ENCODE peak calls at places on chromosomes 3 and 15, in four cellular contexts. F is uterus; H is stimulated activated CD4-positive, alpha-beta T cell treated with anti-CD3 and anti-CD28 coated beads, Interleukin-4, amount 100 ng/mL, for 4 hours; V is activated CD4-positive, alpha-beta T cell treated with anti-CD3 and anti-CD28 coated beads, Interleukin-2, amount 50 U/mL, for 48 hours. B is an unnamed sample.

GRCh38 chr15:59691194-59691805 is 2.2 kb upstream of the BNIP2 start:
- DNase-seq in H (peak; percentile 15), F (no peak), V (peak; percentile 29), B (no peak)

GRCh38 chr3:13145826-13146642 is 72.8 kb upstream of the IQSEC1 start:
- DNase-seq in F (no peak), V (no peak), H (no peak), B (no peak)

GRCh38 chr15:79562538-79563298 is 130.6 kb downstream of the MINAR1 start:
- DNase-seq in H (no peak), V (no peak), F (no peak), B (no peak)

GRCh38 chr15:39582286-39582976 is 1.6 kb downstream of the THBS1 start:
- DNase-seq in H (no peak), F (peak; percentile 57), V (no peak), B (peak; percentile 62)

GRCh38 chr3:114121996-114122709 is 56.7 kb downstream of the DRD3 start:
- DNase-seq in H (no peak), V (no peak), F (peak; percentile 18), B (peak; percentile 38)

GRCh38 chr3:190345027-190345821 is 23.0 kb upstream of the CLDN1 start:
- DNase-seq in V (no peak), H (no peak), F (no peak), B (peak; percentile 36)

GRCh38 chr3:33645060-33645841 is 72.8 kb downstream of the CLASP2 start:
- DNase-seq in H (peak; percentile 4), V (peak; percentile 3), F (no peak), B (no peak)

GRCh38 chr15:64841258-64842098 is at the start of gene PLEKHO2:
- DNase-seq in V (peak; percentile 92), F (peak; percentile 96), H (peak; percentile 81), B (peak; percentile 98)

GRCh38 chr3:67064105-67064504 is 66.0 kb downstream of the KBTBD8 start:
- DNase-seq in V (no peak), F (no peak), H (no peak), B (no peak)

GRCh38 chr15:99307735-99308134 is 56.5 kb downstream of the LRRC28 start:
- DNase-seq in H (no peak), V (no peak), F (no peak), B (no peak)

GRCh38 chr3:15676259-15676658 is 74.7 kb downstream of the BTD start:
- DNase-seq in F (no peak), V (no peak), H (no peak), B (no peak)

GRCh38 chr15:89550427-89550826 is 24.8 kb upstream of the TICRR start:
- DNase-seq in H (no peak), F (no peak), V (no peak), B (no peak)

GRCh38 chr15:57306305-57306943 is 69.9 kb upstream of the CGNL1 start:
- DNase-seq in F (peak; percentile 83), V (peak; percentile 88), H (peak; percentile 66), B (peak; percentile 88)

GRCh38 chr3:58999134-58999778 is 50.6 kb downstream of the CFAP20DC start:
- DNase-seq in H (no peak), V (no peak), F (no peak), B (no peak)

GRCh38 chr15:85324202-85324601 is 56.2 kb upstream of the AKAP13 start:
- DNase-seq in F (no peak), V (no peak), H (no peak), B (no peak)

GRCh38 chr15:76334438-76335004 is 2.1 kb upstream of the ISL2 start:
- DNase-seq in V (no peak), F (no peak), H (no peak), B (no peak)

GRCh38 chr3:494190-494589 is 297.6 kb downstream of the CHL1 start:
- DNase-seq in H (no peak), V (no peak), F (no peak), B (no peak)

GRCh38 chr15:41794081-41794480 is 19.8 kb downstream of the MAPKBP1 start:
- DNase-seq in V (no peak), H (no peak), F (no peak), B (no peak)

GRCh38 chr3:85003479-85003878 is 44.7 kb downstream of the CADM2 start:
- DNase-seq in H (no peak), F (no peak), V (no peak), B (no peak)

GRCh38 chr3:127408022-127408683 is 120.3 kb upstream of the PRR20G start:
- DNase-seq in F (no peak), V (no peak), H (no peak), B (no peak)

GRCh38 chr3:150925751-150926201 is 20.5 kb upstream of the MINDY4B start:
- DNase-seq in F (peak; percentile 25), H (peak; percentile 29), V (peak; percentile 62), B (peak; percentile 25)

GRCh38 chr3:98901032-98901464 is 447 bp downstream of the DCBLD2 start:
- DNase-seq in H (no peak), F (peak; percentile 53), V (peak; percentile 4), B (peak; percentile 50)

GRCh38 chr3:190721330-190721729 is 141.2 kb downstream of the GMNC start:
- DNase-seq in V (no peak), H (no peak), F (no peak), B (no peak)

GRCh38 chr3:42270561-42270960 is 4.6 kb upstream of the CCK start:
- DNase-seq in F (no peak), V (no peak), H (no peak), B (no peak)

GRCh38 chr3:72092778-72093177 is 307.8 kb upstream of the PROK2 start:
- DNase-seq in H (no peak), F (no peak), V (no peak), B (no peak)

GRCh38 chr3:195559723-195560409 is 16.7 kb upstream of the PPP1R2 start:
- DNase-seq in F (no peak), V (no peak), H (no peak), B (no peak)

GRCh38 chr15:70557506-70558258 is 205.7 kb downstream of the UACA start:
- DNase-seq in F (no peak), H (no peak), V (no peak), B (no peak)

GRCh38 chr3:172624999-172625398 is 85.9 kb downstream of the NCEH1 start:
- DNase-seq in V (no peak), H (no peak), F (no peak), B (no peak)

GRCh38 chr15:90588427-90588826 is 58.7 kb downstream of the CRTC3 start:
- DNase-seq in F (no peak), V (no peak), H (no peak), B (no peak)

GRCh38 chr15:57527382-57528091 is 64.2 kb upstream of the MYZAP start:
- DNase-seq in F (no peak), H (no peak), V (no peak), B (peak; percentile 54)

GRCh38 chr3:14352002-14352627 is 50.3 kb upstream of the SLC6A6 start:
- DNase-seq in F (no peak), V (peak; percentile 16), H (no peak), B (no peak)

GRCh38 chr3:195540526-195540925 is 2.6 kb downstream of the PPP1R2 start:
- DNase-seq in F (no peak), V (no peak), H (no peak), B (no peak)

GRCh38 chr3:182216311-182216970 is 504.7 kb downstream of the SOX2 start:
- DNase-seq in F (no peak), H (no peak), V (no peak), B (no peak)

GRCh38 chr3:15794303-15794771 is 3.4 kb downstream of the ANKRD28 start:
- DNase-seq in H (no peak), V (no peak), F (no peak), B (no peak)

GRCh38 chr3:27507515-27508266 is 23.5 kb upstream of the SLC4A7 start:
- DNase-seq in F (no peak), H (no peak), V (no peak), B (no peak)

GRCh38 chr3:6551165-6551564 is 309.8 kb upstream of the GRM7 start:
- DNase-seq in V (no peak), F (no peak), H (no peak), B (no peak)

GRCh38 chr15:93178371-93178770 is 89.4 kb upstream of the RGMA start:
- DNase-seq in V (no peak), F (no peak), H (no peak), B (no peak)

GRCh38 chr3:62238431-62238830 is 134.9 kb downstream of the FEZF2 start:
- DNase-seq in H (no peak), F (no peak), V (no peak), B (no peak)

GRCh38 chr3:45084820-45085816 is 59.0 kb downstream of the CLEC3B start:
- DNase-seq in F (no peak), V (no peak), H (no peak), B (no peak)

GRCh38 chr3:56207913-56208312 is 260.4 kb downstream of the ERC2 start:
- DNase-seq in H (no peak), F (no peak), V (no peak), B (no peak)